ENCODE peak calls at places on chromosomes 13 and 19, in four cellular contexts. V is fibroblast of lung, H is mesendoderm, D is adrenal gland. E is an unnamed sample. For H3K27me3 and H3K4me1, the result is how much of the 10 kb centered on the place peaks cover.

GRCh38 chr13:23867027-23867491 is 22.1 kb downstream of the MIPEP start:
- DNase-seq in V (peak), H (peak), D (no peak), E (no peak)

GRCh38 chr19:12785431-12786011 is 5.8 kb upstream of the JUNB start:
- DNase-seq in D (peak), V (no peak), H (no peak), E (no peak)

GRCh38 chr19:35755550-35756371 is 1.1 kb downstream of the HSPB6 start:
- DNase-seq in V (peak), H (no peak), D (peak), E (peak)

GRCh38 chr19:39825531-39826076 is 8.4 kb downstream of the DYRK1B start:
- DNase-seq in D (no peak), H (no peak), V (no peak), E (no peak)

GRCh38 chr19:47183579-47183978 is 47.4 kb downstream of the BBC3 start:
- DNase-seq in V (no peak), H (no peak), D (no peak), E (no peak)

GRCh38 chr19:23787106-23787505 is 28.4 kb upstream of the ZNF681 start:
- DNase-seq in H (no peak), D (peak), V (peak), E (no peak)

GRCh38 chr13:26168276-26168814 is 53.8 kb downstream of the RNF6 start:
- DNase-seq in H (no peak), V (peak), D (peak), E (no peak)

GRCh38 chr19:39193785-39194184 is 3.0 kb upstream of the NCCRP1 start:
- DNase-seq in D (no peak), H (no peak), V (no peak), E (no peak)

GRCh38 chr19:6802336-6803035 is 30.0 kb downstream of the VAV1 start:
- DNase-seq in V (no peak), D (peak), H (peak), E (peak)

GRCh38 chr13:42807866-42808265 is 26.5 kb downstream of the FAM216B start:
- DNase-seq in H (no peak), D (no peak), V (peak), E (no peak)

GRCh38 chr19:40421468-40421778 is 4.4 kb downstream of the SERTAD1 start:
- DNase-seq in V (no peak), H (no peak), D (no peak), E (no peak)

GRCh38 chr19:30897034-30897433 is 452.2 kb downstream of the TSHZ3 start:
- DNase-seq in H (no peak), D (no peak), V (no peak), E (no peak)

GRCh38 chr19:5031231-5032100 is 62.6 kb downstream of the KDM4B start:
- DNase-seq in D (peak), H (peak), V (peak), E (peak)

GRCh38 chr19:54462713-54463530 is 656 bp downstream of the LENG9 start:
- DNase-seq in D (peak), H (peak), V (peak), E (peak)

GRCh38 chr13:39998166-39998565 is 342.7 kb downstream of the COG6 start:
- DNase-seq in D (no peak), V (no peak), H (no peak), E (no peak)

GRCh38 chr13:104571161-104571889 is 1505.1 kb upstream of the SLC10A2 start:
- DNase-seq in V (peak), H (peak), D (peak), E (no peak)

GRCh38 chr13:41905600-41906254 is 55.2 kb downstream of the VWA8 start:
- DNase-seq in D (no peak), H (peak), V (peak), E (no peak)

GRCh38 chr13:20457670-20458069 is 68.0 kb downstream of the CRYL1 start:
- DNase-seq in D (no peak), V (no peak), H (no peak), E (no peak)

GRCh38 chr13:73064991-73065390 is 6.2 kb downstream of the KLF5 start:
- DNase-seq in H (peak), D (no peak), V (no peak), E (no peak)

GRCh38 chr13:110330491-110331001 is 23.5 kb downstream of the COL4A2 start:
- DNase-seq in D (peak), V (peak), H (no peak), E (no peak)

GRCh38 chr13:33052446-33052845 is 36.2 kb downstream of the KL start:
- DNase-seq in H (no peak), D (no peak), V (peak), E (no peak)

GRCh38 chr13:112341976-112342735 is 34.0 kb upstream of the SPACA7 start:
- DNase-seq in D (no peak), H (no peak), V (no peak), E (no peak)

GRCh38 chr13:112342841-112343361 is 33.3 kb upstream of the SPACA7 start:
- DNase-seq in V (no peak), D (no peak), H (no peak), E (no peak)

GRCh38 chr13:112341446-112341845 is 34.7 kb upstream of the SPACA7 start:
- DNase-seq in V (no peak), D (no peak), H (no peak), E (no peak)

GRCh38 chr13:112345826-112346172 is 30.4 kb upstream of the SPACA7 start:
- DNase-seq in V (no peak), H (no peak), D (no peak), E (no peak)

DNA sequence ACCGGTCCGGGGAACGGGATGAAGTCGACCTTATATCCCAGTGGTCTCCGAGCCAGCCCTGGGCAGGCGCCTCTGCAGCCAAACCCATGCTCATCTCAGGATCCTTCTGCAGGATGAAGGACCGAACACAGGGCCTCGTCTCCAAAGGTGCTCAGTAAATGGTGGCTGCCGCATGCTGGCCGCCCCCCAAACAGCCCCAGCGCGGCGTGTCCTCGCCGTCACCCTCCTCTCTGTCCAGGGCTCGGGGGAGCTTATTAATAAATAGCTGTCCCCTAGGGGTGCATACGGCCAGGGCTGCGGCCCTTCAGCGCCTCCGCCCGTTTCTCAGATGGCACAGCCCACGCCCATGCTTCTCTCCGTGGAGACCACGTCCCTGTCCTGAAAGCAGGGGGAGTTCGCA is 32.6 kb upstream of the SPACA7 start:
- DNase-seq in H (no peak), D (no peak), V (no peak), E (no peak)
- H3K27me3 ChIP-seq in H (under half), D (under half), V (under half), E (under half)

DNA sequence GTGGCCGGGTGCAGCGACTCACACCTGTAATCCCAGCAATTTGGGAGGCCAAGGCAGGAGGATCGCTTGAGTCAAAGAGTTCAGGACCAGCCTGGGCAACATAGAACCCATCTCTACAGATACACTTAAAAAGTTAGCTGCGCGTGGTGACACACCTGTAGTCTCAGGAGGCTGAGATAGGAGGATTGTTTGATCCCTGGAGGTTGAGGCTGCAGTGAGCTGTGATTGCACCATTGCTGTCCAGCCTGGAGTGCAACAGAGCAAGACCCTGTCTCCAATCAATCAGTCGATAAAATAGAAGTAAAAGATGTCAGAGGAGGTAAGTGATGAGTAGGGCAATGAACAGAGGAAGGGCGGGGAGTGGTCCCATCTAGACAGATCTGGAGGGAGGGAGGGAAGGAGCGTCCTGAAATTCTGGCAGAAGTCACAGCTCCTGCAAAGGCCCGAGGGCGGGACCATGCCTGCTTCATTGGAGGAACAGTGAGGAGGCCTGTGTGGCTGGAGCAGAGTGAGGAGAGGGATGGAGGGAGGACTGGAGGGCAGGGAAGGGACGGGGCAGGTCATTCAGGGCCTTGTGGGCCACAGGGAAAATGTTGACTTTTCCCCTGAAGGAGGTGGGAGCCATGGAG is 9.7 kb downstream of the SMIM24 start:
- DNase-seq in H (no peak), D (no peak), V (no peak), E (no peak)
- H3K4me1 ChIP-seq in H (under half), D (under half), V (under half), E (under half)

DNA sequence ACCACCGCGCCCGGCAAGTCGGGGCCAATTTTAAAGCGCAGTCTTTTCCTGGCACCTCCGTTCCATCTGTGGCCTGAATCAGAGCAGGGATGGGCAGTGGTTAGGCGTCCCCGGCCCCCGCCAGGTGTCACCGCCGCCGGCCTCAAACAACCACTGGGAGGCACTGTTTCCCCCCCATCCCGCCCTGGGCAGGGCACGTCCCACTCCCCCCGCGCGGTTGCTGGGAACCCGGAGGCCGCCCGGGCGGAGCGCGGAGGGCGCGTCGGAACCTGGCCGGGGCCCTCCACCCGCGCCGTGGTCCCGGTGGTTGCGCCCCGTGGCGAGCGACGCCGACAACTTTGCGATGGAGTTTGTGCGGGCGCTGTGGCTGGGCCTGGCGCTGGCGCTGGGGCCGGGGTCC is at the start of gene GRIN3B:
- DNase-seq in H (peak), V (peak), D (no peak), E (peak)
- H3K27me3 ChIP-seq in H (under half), V (under half), D (under half), E (under half)

DNA sequence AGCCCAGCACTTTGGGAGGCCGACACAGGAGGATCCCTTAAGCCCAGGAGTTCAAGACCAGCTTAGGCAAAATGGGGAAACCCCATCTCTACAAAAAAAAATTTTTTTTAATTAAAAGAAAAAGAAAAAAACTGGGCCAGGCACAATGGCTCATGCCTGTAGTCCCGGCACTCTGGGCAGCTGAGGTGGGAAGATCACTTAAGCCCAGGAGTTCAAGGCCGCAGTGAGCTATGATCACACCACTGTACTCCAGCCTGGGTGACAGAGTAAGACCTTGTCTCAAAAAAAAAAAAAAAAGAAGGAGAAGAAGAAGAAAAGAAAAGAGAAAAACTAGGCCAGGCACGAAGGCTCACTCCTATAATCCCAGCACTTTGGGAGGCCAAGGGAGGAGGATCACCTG is 4.3 kb downstream of the ELL start:
- DNase-seq in H (no peak), V (no peak), D (peak), E (no peak)
- H3K4me1 ChIP-seq in H (under half), V (under half), D (under half), E (under half)

DNA sequence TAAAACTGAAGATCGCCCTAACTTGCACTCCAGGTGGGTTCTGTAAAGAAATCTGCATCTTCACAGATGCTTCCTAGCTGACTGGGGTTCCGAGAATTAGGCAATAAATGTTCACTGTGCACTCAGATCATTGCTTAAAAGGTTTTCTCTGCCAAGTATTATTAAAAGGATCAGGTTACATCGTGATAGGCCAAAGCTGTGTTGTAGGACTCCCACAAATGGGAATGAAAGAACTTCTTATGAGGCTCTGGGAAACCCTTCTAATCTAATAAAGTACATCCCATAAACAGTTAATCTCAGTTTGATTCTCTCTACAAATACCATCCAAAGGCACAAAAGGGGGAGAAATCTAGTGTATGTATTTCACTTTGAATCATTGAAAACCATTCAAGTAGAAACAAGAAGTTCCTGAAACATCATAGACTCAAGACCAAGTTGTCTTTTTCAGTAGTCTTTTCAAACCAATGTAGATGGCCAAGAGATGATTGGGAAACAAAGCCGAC is 7.1 kb upstream of the POU4F1 start:
- DNase-seq in V (peak), H (no peak), D (no peak), E (no peak)
- H3K27me3 ChIP-seq in V (half or more), H (under half), D (under half), E (under half)

E was measured in effector memory CD4-positive, alpha-beta T cell.